ENCODE peak calls at places on chromosomes 16 and 17, in six cellular contexts. One of them, this sample, is unnamed.
A peak's percentile ranks its signal among the peaks of the same experiment; 100 is the strongest.

GRCh38 chr17:44155488-44155887 is 13.8 kb downstream of the HROB start:
- DNase-seq in retina: no peak
- DNase-seq in endodermal cell: peak; percentile 56
- DNase-seq in endothelial cell: no peak
- DNase-seq in activated CD4-positive, alpha-beta T cell treated with anti-CD3 and anti-CD28 coated beads for 48 hours: no peak
- DNase-seq in fibroblast of pulmonary artery: no peak
- DNase-seq in this sample: no peak

GRCh38 chr17:9893606-9894005 is 11.5 kb downstream of the RCVRN start:
- DNase-seq in activated CD4-positive, alpha-beta T cell treated with anti-CD3 and anti-CD28 coated beads for 48 hours: no peak
- DNase-seq in endothelial cell: no peak
- DNase-seq in endodermal cell: no peak
- DNase-seq in retina: no peak
- DNase-seq in fibroblast of pulmonary artery: peak; percentile 41
- DNase-seq in this sample: no peak

GRCh38 chr17:633641-634091 is 81.0 kb downstream of the VPS53 start:
- DNase-seq in retina: peak; percentile 39
- DNase-seq in activated CD4-positive, alpha-beta T cell treated with anti-CD3 and anti-CD28 coated beads for 48 hours: no peak
- DNase-seq in endothelial cell: no peak
- DNase-seq in endodermal cell: no peak
- DNase-seq in fibroblast of pulmonary artery: peak; percentile 85
- DNase-seq in this sample: no peak

GRCh38 chr17:35577826-35578194 is 561 bp downstream of the PEX12 start:
- DNase-seq in fibroblast of pulmonary artery: no peak
- DNase-seq in activated CD4-positive, alpha-beta T cell treated with anti-CD3 and anti-CD28 coated beads for 48 hours: no peak
- DNase-seq in endodermal cell: no peak
- DNase-seq in endothelial cell: no peak
- DNase-seq in retina: no peak
- DNase-seq in this sample: no peak

GRCh38 chr17:70310251-70310672 is 140.9 kb downstream of the KCNJ2 start:
- DNase-seq in endodermal cell: no peak
- DNase-seq in endothelial cell: no peak
- DNase-seq in fibroblast of pulmonary artery: no peak
- DNase-seq in retina: no peak
- DNase-seq in activated CD4-positive, alpha-beta T cell treated with anti-CD3 and anti-CD28 coated beads for 48 hours: no peak
- DNase-seq in this sample: no peak

GRCh38 chr17:73232587-73233373 is 28.9 kb downstream of the CPSF4L start:
- DNase-seq in endothelial cell: peak; percentile 60
- DNase-seq in endodermal cell: no peak
- DNase-seq in activated CD4-positive, alpha-beta T cell treated with anti-CD3 and anti-CD28 coated beads for 48 hours: peak; percentile 56
- DNase-seq in retina: no peak
- DNase-seq in fibroblast of pulmonary artery: peak; percentile 27
- DNase-seq in this sample: no peak

GRCh38 chr16:24871891-24872290 is 26.1 kb downstream of the SLC5A11 start:
- DNase-seq in fibroblast of pulmonary artery: no peak
- DNase-seq in endothelial cell: no peak
- DNase-seq in activated CD4-positive, alpha-beta T cell treated with anti-CD3 and anti-CD28 coated beads for 48 hours: no peak
- DNase-seq in endodermal cell: no peak
- DNase-seq in retina: no peak
- DNase-seq in this sample: no peak

GRCh38 chr16:30351586-30352419 is 3.3 kb downstream of the CD2BP2 start:
- DNase-seq in activated CD4-positive, alpha-beta T cell treated with anti-CD3 and anti-CD28 coated beads for 48 hours: no peak
- DNase-seq in endodermal cell: no peak
- DNase-seq in retina: no peak
- DNase-seq in fibroblast of pulmonary artery: peak; percentile 97
- DNase-seq in endothelial cell: no peak
- DNase-seq in this sample: peak; percentile 93

GRCh38 chr16:5604770-5605169 is 507.2 kb upstream of the EEF2KMT start:
- DNase-seq in endodermal cell: peak; percentile 58
- DNase-seq in endothelial cell: peak; percentile 13
- DNase-seq in retina: no peak
- DNase-seq in fibroblast of pulmonary artery: no peak
- DNase-seq in activated CD4-positive, alpha-beta T cell treated with anti-CD3 and anti-CD28 coated beads for 48 hours: peak; percentile 18
- DNase-seq in this sample: no peak

GRCh38 chr17:44971776-44972483 is 3.8 kb upstream of the C1QL1 start:
- DNase-seq in activated CD4-positive, alpha-beta T cell treated with anti-CD3 and anti-CD28 coated beads for 48 hours: peak; percentile 83
- DNase-seq in fibroblast of pulmonary artery: no peak
- DNase-seq in retina: no peak
- DNase-seq in endothelial cell: no peak
- DNase-seq in endodermal cell: peak; percentile 92
- DNase-seq in this sample: no peak

GRCh38 chr17:77445030-77445907 is 304.5 kb downstream of the SEC14L1 start:
- DNase-seq in activated CD4-positive, alpha-beta T cell treated with anti-CD3 and anti-CD28 coated beads for 48 hours: peak; percentile 86
- DNase-seq in retina: no peak
- DNase-seq in endodermal cell: no peak
- DNase-seq in fibroblast of pulmonary artery: peak; percentile 84
- DNase-seq in endothelial cell: no peak
- DNase-seq in this sample: no peak

GRCh38 chr17:77611791-77612466 is 346.6 kb upstream of the TNRC6C start:
- DNase-seq in endodermal cell: no peak
- DNase-seq in fibroblast of pulmonary artery: no peak
- DNase-seq in endothelial cell: no peak
- DNase-seq in retina: no peak
- DNase-seq in activated CD4-positive, alpha-beta T cell treated with anti-CD3 and anti-CD28 coated beads for 48 hours: no peak
- DNase-seq in this sample: no peak

GRCh38 chr17:42112552-42113176 is at the start of gene DHX58:
- DNase-seq in retina: no peak
- DNase-seq in endodermal cell: no peak
- DNase-seq in activated CD4-positive, alpha-beta T cell treated with anti-CD3 and anti-CD28 coated beads for 48 hours: peak; percentile 86
- DNase-seq in endothelial cell: no peak
- DNase-seq in fibroblast of pulmonary artery: peak; percentile 86
- DNase-seq in this sample: peak; percentile 96

This sample was measured in esophagus muscularis mucosa.